ENCODE peak calls at places on chromosomes 2 and 18, in eight cellular contexts. O, F, X, K, Q, G, B and L are unnamed samples.

GRCh38 chr18:6249110-6249680 is 165.5 kb downstream of the L3MBTL4 start:
- DNase-seq in O (no peak), F (no peak), X (no peak), K (no peak), Q (no peak), G (no peak), B (no peak), L (no peak)

GRCh38 chr18:47689386-47689785 is 241.1 kb downstream of the SMAD2 start:
- DNase-seq in O (no peak), F (no peak), X (no peak), K (no peak), Q (no peak), G (no peak), B (no peak), L (no peak)

GRCh38 chr2:190718652-190719526 is 70.0 kb downstream of the NAB1 start:
- DNase-seq in O (peak), F (peak), X (no peak), K (peak), Q (peak), G (no peak), B (no peak), L (peak)

GRCh38 chr2:163644238-163644637 is 91.6 kb downstream of the FIGN start:
- DNase-seq in O (no peak), F (no peak), X (no peak), K (no peak), Q (no peak), G (no peak), B (no peak), L (no peak)

GRCh38 chr2:63446658-63447057 is 141.6 kb downstream of the WDPCP start:
- DNase-seq in O (no peak), F (no peak), X (no peak), K (no peak), Q (no peak), G (no peak), B (no peak), L (no peak)

GRCh38 chr18:35939166-35939565 is 33.3 kb upstream of the RMP24 start:
- DNase-seq in O (no peak), F (no peak), X (no peak), K (no peak), Q (no peak), G (no peak), B (no peak), L (no peak)

GRCh38 chr2:235483313-235483712 is 10.5 kb upstream of the AGAP1 start:
- DNase-seq in O (no peak), F (no peak), X (no peak), K (no peak), Q (no peak), G (no peak), B (no peak), L (no peak)

GRCh38 chr2:70509565-70509964 is 44.1 kb downstream of the TGFA start:
- DNase-seq in O (no peak), F (peak), X (no peak), K (no peak), Q (no peak), G (no peak), B (no peak), L (no peak)

DNA sequence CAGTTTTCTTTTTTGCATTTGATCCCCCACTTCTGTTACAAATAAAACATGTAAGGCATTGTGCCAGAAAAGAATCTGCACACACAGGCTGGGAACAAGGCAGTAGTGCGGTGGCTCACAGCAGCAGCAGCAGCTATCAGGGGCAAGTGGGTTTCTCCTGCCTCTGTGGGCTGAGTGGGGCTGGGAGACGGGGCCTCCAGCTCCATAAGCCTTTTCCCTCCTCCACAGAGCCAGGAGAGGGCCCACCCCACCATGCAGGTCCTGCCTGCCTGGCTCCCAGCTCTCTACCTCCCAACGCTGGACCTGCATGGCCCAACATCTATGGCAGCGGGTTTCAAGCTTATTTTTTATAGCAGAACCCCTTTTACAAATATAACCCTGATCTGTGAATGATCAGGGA is 5.2 kb downstream of the ARID5A start:
- DNase-seq in O (no peak), F (no peak), X (no peak), K (no peak), Q (no peak), G (no peak), B (no peak), L (no peak)
- H3K4me3 ChIP-seq in O (no peak), F (no peak), X (no peak), K (no peak), Q (no peak), G (no peak), B (no peak), L (no peak)

DNA sequence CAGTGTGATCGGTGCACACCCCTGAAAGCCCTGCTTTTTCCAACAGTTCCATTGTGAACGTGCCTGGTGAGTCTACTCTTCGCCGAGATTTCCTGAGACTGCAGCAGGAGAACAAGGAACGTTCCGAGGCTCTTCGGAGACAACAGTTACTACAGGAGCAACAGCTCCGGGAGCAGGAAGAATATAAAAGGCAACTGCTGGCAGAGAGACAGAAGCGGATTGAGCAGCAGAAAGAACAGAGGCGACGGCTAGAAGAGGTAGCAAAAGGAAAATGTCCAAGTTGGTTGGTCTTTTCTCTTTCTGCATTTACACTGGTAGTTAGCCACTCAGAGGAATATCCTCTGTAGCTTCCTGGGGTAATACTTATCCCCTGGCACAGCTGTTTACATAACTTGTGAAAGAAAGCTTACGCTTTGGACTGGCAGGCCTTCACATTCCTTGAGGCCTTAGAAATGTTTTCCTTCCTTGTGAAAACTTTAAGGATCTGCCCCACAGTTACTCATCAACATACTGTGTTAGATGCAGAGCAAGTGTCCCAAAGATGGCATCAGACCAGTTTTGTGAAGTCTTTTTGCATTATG is 146.6 kb downstream of the MAP4K4 start:
- DNase-seq in O (no peak), F (peak), X (no peak), K (no peak), Q (no peak), G (peak), B (no peak), L (no peak)
- H3K27ac ChIP-seq in O (peak), F (peak), X (peak), K (no peak), Q (peak), G (no peak), B (no peak), L (no peak)

DNA sequence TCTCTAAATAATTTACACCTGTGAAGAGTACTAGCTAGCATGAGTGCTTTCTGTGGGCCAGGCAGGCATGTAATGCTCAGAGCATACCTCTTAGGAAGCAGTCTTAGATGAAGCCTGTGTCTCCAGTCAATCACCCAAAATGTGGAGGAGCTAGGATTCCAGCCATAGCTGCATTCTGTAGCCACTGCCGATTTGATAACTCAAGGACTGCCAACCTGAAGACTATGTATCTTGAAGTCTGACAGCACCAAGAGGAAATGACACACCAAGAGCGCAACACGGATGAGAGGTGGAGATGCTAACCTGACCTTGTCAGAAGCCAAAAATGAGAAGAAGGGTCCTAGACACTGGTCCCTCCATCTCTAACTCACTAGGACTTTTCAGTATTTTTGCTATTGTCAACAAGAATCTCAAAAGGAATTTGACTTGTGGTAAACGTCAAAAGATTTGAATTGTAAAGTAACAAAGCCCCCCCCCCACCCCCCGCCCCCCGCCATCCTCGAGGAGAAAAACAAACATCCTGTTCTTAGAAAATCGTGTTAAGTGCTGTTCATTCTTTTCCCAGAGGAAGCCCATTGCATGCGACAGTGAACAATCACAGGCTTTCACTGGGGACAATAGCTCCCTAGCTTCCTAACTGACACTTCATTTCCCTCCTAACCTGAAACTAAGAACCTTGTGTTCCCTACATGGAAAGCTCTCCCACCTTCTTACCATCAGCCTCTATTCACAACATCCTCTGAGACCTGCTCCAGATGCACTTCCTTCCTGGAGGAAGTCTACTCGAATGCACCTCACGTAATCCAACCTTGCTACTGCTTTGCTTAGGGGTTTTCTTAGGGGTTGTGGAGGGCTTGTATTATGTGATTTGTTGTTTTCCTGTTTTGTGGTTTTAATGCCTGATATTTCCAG is 14.7 kb downstream of the CDC42EP3 start:
- DNase-seq in O (peak), F (no peak), X (no peak), K (no peak), Q (no peak), G (no peak), B (no peak), L (no peak)
- H3K4me3 ChIP-seq in O (no peak), F (no peak), X (no peak), K (no peak), Q (no peak), G (no peak), B (no peak), L (no peak)

GRCh38 chr2:85286913-85287312 is 40.9 kb downstream of the TGOLN2 start:
- DNase-seq in O (no peak), F (no peak), X (no peak), K (no peak), Q (no peak), G (no peak), B (no peak), L (no peak)

GRCh38 chr2:85287721-85288120 is 40.1 kb downstream of the TGOLN2 start:
- DNase-seq in O (no peak), F (no peak), X (no peak), K (no peak), Q (no peak), G (no peak), B (no peak), L (no peak)

GRCh38 chr2:85283641-85284040 is 44.1 kb downstream of the TGOLN2 start:
- DNase-seq in O (no peak), F (no peak), X (no peak), K (no peak), Q (no peak), G (no peak), B (no peak), L (no peak)

GRCh38 chr2:85291425-85292023 is 36.3 kb downstream of the TGOLN2 start:
- DNase-seq in O (no peak), F (no peak), X (no peak), K (no peak), Q (no peak), G (no peak), B (no peak), L (no peak)

DNA sequence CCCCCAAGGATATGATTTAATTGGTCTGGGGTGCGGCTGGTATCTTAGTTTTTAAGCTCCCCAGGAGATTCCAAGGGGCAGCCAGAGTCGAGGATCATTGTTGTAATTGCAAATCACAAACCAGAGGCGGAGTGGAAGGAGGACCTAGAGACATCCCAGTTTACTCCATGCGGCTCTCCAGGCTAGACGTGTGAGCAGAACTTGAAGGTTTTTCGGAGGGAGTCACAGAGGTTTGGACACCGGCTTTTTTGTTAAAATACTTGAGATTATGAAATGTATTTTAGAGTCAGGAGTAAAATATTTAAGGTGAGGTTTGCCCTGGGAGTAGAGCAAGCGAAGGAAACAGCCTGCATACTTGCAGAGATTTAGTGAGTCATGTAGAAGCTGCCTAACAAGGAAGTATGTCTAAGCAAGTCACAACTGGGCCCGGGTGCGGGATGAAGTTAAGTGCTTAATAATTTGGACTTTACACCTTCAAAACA is 39.5 kb downstream of the TGOLN2 start:
- DNase-seq in O (no peak), F (peak), X (no peak), K (peak), Q (no peak), G (no peak), B (no peak), L (no peak)
- H3K27ac ChIP-seq in O (no peak), F (no peak), X (no peak), K (peak), Q (peak), G (no peak), B (no peak), L (no peak)

GRCh38 chr18:55402731-55403405 is 185.1 kb downstream of the TCF4 start:
- DNase-seq in O (no peak), F (peak), X (no peak), K (no peak), Q (no peak), G (peak), B (no peak), L (no peak)

GRCh38 chr18:55401275-55401620 is 186.7 kb downstream of the TCF4 start:
- DNase-seq in O (no peak), F (peak), X (no peak), K (no peak), Q (no peak), G (peak), B (no peak), L (no peak)

GRCh38 chr18:55403555-55403954 is 184.4 kb downstream of the TCF4 start:
- DNase-seq in O (no peak), F (peak), X (no peak), K (no peak), Q (no peak), G (peak), B (no peak), L (no peak)

GRCh38 chr18:55400590-55401274 is 187.3 kb downstream of the TCF4 start:
- DNase-seq in O (no peak), F (peak), X (no peak), K (no peak), Q (no peak), G (peak), B (no peak), L (no peak)

DNA sequence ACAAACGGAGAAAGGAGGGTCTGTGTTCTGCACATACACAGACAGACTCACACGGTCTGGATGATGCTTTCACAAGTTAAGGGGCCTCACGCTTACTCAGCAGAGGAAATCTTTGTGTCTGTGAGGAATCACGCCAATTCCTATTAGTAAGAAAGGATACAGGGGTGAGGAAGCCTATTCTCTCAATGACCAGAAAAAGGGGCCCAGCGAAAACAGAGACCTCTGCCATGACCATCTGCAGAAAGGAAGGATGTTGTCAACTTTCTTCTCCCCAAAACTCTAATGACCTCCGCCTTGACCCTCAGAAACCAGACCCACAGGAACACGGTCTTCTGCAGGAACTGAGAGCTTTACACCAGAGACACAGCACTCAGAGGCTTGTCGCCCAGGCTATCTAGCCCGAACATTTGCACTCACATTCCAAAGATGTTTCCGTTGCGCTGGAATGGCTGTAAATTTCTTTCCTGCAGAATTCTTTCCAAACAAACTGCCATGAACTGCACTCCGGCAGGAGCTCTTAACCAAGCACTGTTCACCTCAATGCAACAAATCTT is 186.3 kb downstream of the TCF4 start:
- DNase-seq in O (peak), F (peak), X (no peak), K (no peak), Q (no peak), G (peak), B (no peak), L (peak)
- H3K4me3 ChIP-seq in O (peak), F (peak), X (peak), K (no peak), Q (peak), G (peak), B (no peak), L (peak)

DNA sequence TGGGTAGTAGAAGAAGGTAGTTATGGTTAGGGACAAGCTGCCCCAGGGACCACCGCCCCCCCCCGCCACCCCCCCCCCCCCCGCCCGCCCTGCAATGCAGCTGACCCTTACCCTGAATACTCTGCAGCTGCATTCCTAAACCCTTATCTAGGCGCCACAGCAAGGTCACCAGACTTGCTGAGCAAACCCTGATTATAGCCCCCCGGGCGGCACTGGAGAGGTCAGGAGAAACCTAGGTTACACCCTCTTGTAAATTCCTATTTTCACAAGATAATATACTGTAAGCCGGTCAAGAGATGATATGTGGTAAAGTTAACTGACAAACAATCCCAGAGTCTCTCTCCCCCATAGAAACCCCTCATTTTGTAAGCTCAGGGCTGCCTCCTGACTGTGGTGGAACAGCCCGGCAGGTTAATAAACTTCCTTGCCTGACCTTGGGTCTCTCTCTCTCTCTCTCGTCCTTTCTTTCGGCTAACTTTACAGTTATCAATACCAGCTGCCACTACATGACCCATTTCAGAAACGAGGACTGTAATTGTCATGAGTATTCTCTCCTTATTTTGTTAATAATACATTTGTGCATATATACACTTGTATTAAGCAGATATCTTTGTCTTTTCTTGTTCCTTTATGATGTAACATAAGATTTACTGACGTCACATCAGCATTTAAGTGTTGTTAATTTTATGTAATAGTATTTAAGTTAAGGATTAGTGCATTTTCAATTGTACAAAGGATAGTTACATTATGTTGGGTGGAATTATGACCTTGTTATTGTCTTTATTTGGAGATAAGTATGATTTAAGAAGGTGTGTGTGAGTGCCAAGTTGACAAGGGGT is 22.8 kb upstream of the SMAD4 start:
- DNase-seq in O (no peak), F (no peak), X (no peak), K (no peak), Q (no peak), G (no peak), B (no peak), L (no peak)
- H3K27ac ChIP-seq in O (no peak), F (no peak), X (no peak), K (no peak), Q (no peak), G (no peak), B (no peak), L (no peak)

GRCh38 chr18:46400449-46400848 is 256.6 kb downstream of the LOXHD1 start:
- DNase-seq in O (no peak), F (no peak), X (no peak), K (no peak), Q (no peak), G (no peak), B (no peak), L (peak)
- H3K4me3 ChIP-seq in O (no peak), F (no peak), X (no peak), K (no peak), Q (no peak), G (no peak), B (no peak), L (no peak)

DNA sequence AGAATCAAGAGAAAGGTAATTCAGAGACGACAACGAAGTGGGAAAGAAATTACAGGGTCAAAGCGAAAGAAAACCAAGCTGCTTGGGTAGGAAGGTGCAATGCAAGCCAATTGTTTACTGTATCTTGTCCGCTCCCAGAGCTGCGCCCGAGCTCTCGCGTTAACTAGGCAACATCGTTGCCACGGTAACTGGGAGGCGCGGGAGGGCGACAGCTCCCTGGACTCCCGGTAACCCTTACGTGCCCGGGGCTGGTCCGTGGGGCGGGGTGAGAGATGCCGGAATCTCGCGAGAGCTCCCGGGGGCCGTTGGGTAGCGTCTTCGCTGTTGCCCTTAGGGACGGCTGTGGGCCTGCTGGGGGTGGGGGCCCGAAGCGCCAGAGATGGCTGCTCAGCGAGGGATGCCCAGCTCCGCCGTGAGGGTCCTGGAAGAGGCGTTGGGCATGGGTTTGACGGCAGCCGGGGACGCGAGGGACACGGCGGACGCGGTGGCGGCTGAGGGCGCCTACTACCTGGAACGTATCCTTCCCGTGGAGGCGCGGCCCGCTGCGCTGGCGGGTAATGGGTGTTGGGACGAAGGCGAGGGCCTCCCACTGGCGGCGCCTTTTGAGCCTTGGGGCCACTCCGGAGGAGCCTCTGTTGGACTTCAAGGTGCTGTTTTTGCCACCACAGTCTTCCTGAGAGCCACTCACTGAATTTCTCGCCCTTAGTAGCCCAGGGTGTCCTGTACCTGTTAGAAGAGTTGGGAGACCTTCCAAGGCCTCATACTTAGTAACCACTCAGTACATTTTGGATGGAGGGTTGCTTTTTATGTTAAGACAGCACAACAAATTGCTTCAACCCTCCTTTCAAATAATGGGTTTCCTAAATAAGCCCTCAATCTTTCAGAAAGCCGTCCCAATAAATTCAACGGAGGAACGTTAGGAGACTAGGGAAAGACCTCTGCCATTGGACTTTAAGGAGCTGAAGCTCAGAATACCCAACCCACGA is at the start of gene SPAG16:
- DNase-seq in O (peak), F (peak), X (peak), K (peak), Q (peak), G (peak), B (peak), L (peak)
- H3K27ac ChIP-seq in O (peak), F (peak), X (peak), K (peak), Q (peak), G (peak), B (peak), L (peak)